ENCODE peak calls at places on chromosomes 12 and 14, in ten cellular contexts. M is NK-92 treated with Interleukin-12 subunit alpha and Interleukin-12 subunit beta, amount 100 ng/mL, for 24 hours; Q is HT1080; J is fibroblast of pulmonary artery; H is stimulated activated CD8-positive, alpha-beta memory T cell treated with anti-CD3 and anti-CD28 coated beads, Interleukin-15, amount 100 ng/mL, for 1 hour; K is AG04450; R is WTC11; Z is LoVo; L is lower leg skin; I is astrocyte of the spinal cord. T is an unnamed sample.

GRCh38 chr12:130179191-130179590 is 16.9 kb downstream of the FZD10 start:
- DNase-seq in M (no peak), Q (no peak), J (no peak), H (no peak), K (no peak), R (no peak), Z (no peak), L (no peak), I (no peak), T (no peak)

GRCh38 chr12:101743724-101744472 is 4.6 kb upstream of the SYCP3 start:
- DNase-seq in M (peak), Q (no peak), J (no peak), H (no peak), K (no peak), R (no peak), Z (no peak), L (no peak), I (no peak), T (no peak)

GRCh38 chr12:45077259-45077658 is 26.4 kb upstream of the DBX2 start:
- DNase-seq in M (no peak), Q (no peak), J (no peak), H (no peak), K (no peak), R (no peak), Z (no peak), L (no peak), I (no peak), T (no peak)

GRCh38 chr14:68548194-68549056 is 244.4 kb downstream of the ZFP36L1 start:
- DNase-seq in M (no peak), Q (no peak), J (peak), H (no peak), K (peak), R (no peak), Z (peak), L (peak), I (peak), T (peak)

GRCh38 chr12:3271146-3271545 is 194.0 kb downstream of the TSPAN9 start:
- DNase-seq in M (no peak), Q (no peak), J (no peak), H (no peak), K (no peak), R (no peak), Z (no peak), L (no peak), I (no peak), T (no peak)

GRCh38 chr14:21428930-21429329 is 27.0 kb downstream of the CHD8 start:
- DNase-seq in M (no peak), Q (no peak), J (no peak), H (no peak), K (no peak), R (no peak), Z (no peak), L (no peak), I (peak), T (no peak)

GRCh38 chr14:75537071-75537470 is 14.8 kb downstream of the BATF start:
- DNase-seq in M (no peak), Q (no peak), J (no peak), H (no peak), K (no peak), R (no peak), Z (no peak), L (no peak), I (no peak), T (no peak)

GRCh38 chr12:129762436-129762835 is 141.4 kb downstream of the TMEM132D start:
- DNase-seq in M (no peak), Q (peak), J (no peak), H (no peak), K (no peak), R (no peak), Z (no peak), L (peak), I (no peak), T (no peak)

GRCh38 chr14:90645842-90646443 is 170.3 kb downstream of the TTC7B start:
- DNase-seq in M (no peak), Q (peak), J (peak), H (no peak), K (no peak), R (peak), Z (peak), L (no peak), I (peak), T (peak)

GRCh38 chr12:111437816-111438454 is 32.2 kb downstream of the SH2B3 start:
- DNase-seq in M (no peak), Q (peak), J (peak), H (no peak), K (no peak), R (no peak), Z (no peak), L (peak), I (peak), T (peak)

GRCh38 chr12:3213171-3213570 is 136.0 kb downstream of the TSPAN9 start:
- DNase-seq in M (no peak), Q (no peak), J (no peak), H (no peak), K (no peak), R (no peak), Z (no peak), L (no peak), I (no peak), T (no peak)

GRCh38 chr14:100238419-100239199 is at the start of gene YY1:
- DNase-seq in M (peak), Q (peak), J (peak), H (peak), K (peak), R (peak), Z (peak), L (peak), I (peak), T (peak)

GRCh38 chr14:103072595-103073366 is 11.2 kb upstream of the LBHD2 start:
- DNase-seq in M (no peak), Q (no peak), J (no peak), H (no peak), K (no peak), R (no peak), Z (peak), L (no peak), I (no peak), T (no peak)

GRCh38 chr12:123427036-123427769 is 9.3 kb downstream of the RILPL2 start:
- DNase-seq in M (no peak), Q (no peak), J (no peak), H (no peak), K (no peak), R (no peak), Z (no peak), L (no peak), I (no peak), T (no peak)

GRCh38 chr14:59004012-59004411 is 184.5 kb upstream of the DAAM1 start:
- DNase-seq in M (no peak), Q (no peak), J (peak), H (no peak), K (no peak), R (no peak), Z (no peak), L (no peak), I (no peak), T (no peak)

GRCh38 chr14:77622562-77622961 is 6.1 kb upstream of the SPTLC2 start:
- DNase-seq in M (peak), Q (no peak), J (no peak), H (no peak), K (no peak), R (no peak), Z (peak), L (no peak), I (no peak), T (no peak)

GRCh38 chr12:87939182-87939581 is 90.0 kb downstream of the C12orf50 start:
- DNase-seq in M (no peak), Q (no peak), J (no peak), H (no peak), K (no peak), R (no peak), Z (no peak), L (no peak), I (no peak), T (no peak)

GRCh38 chr12:125133616-125134015 is 68.4 kb downstream of the AACS start:
- DNase-seq in M (no peak), Q (no peak), J (no peak), H (no peak), K (no peak), R (no peak), Z (no peak), L (no peak), I (no peak), T (no peak)

GRCh38 chr12:130968611-130969010 is 14.9 kb downstream of the ADGRD1 start:
- DNase-seq in M (no peak), Q (no peak), J (no peak), H (no peak), K (no peak), R (no peak), Z (no peak), L (peak), I (no peak), T (no peak)

GRCh38 chr12:575129-575502 is 88.1 kb downstream of the NINJ2 start:
- DNase-seq in M (no peak), Q (no peak), J (no peak), H (no peak), K (no peak), R (no peak), Z (no peak), L (peak), I (no peak), T (no peak)

GRCh38 chr14:85590784-85591183 is 60.8 kb downstream of the FLRT2 start:
- DNase-seq in M (no peak), Q (peak), J (peak), H (no peak), K (no peak), R (no peak), Z (no peak), L (no peak), I (no peak), T (peak)

GRCh38 chr14:72186461-72187035 is 254.3 kb downstream of the RGS6 start:
- DNase-seq in M (no peak), Q (no peak), J (no peak), H (no peak), K (no peak), R (no peak), Z (no peak), L (no peak), I (no peak), T (peak)

GRCh38 chr12:6195665-6196535 is 4.3 kb upstream of the CD9 start:
- DNase-seq in M (peak), Q (peak), J (peak), H (peak), K (peak), R (peak), Z (peak), L (peak), I (peak), T (peak)

GRCh38 chr12:91854725-91855124 is 290.9 kb downstream of the BTG1 start:
- DNase-seq in M (no peak), Q (no peak), J (peak), H (no peak), K (no peak), R (no peak), Z (no peak), L (no peak), I (peak), T (peak)

GRCh38 chr12:100266163-100266801 is 597 bp downstream of the DEPDC4 start:
- DNase-seq in M (no peak), Q (no peak), J (no peak), H (no peak), K (no peak), R (no peak), Z (no peak), L (no peak), I (no peak), T (no peak)

GRCh38 chr14:44151120-44151519 is 356.0 kb downstream of the FSCB start:
- DNase-seq in M (no peak), Q (no peak), J (no peak), H (no peak), K (no peak), R (no peak), Z (no peak), L (no peak), I (no peak), T (no peak)

GRCh38 chr14:88379706-88380343 is 5.6 kb upstream of the SPATA7 start:
- DNase-seq in M (no peak), Q (no peak), J (no peak), H (no peak), K (no peak), R (no peak), Z (no peak), L (no peak), I (no peak), T (no peak)

GRCh38 chr14:60965402-60965801 is 15.5 kb downstream of the TRMT5 start:
- DNase-seq in M (no peak), Q (peak), J (peak), H (no peak), K (peak), R (no peak), Z (no peak), L (no peak), I (peak), T (peak)

GRCh38 chr12:98606367-98606985 is 13.0 kb downstream of the SLC25A3 start:
- DNase-seq in M (no peak), Q (no peak), J (no peak), H (no peak), K (no peak), R (no peak), Z (no peak), L (no peak), I (no peak), T (no peak)

GRCh38 chr12:27808831-27809230 is 28.8 kb upstream of the MANSC4 start:
- DNase-seq in M (no peak), Q (no peak), J (no peak), H (no peak), K (no peak), R (no peak), Z (no peak), L (no peak), I (no peak), T (no peak)

GRCh38 chr14:101733211-101733610 is 28.3 kb upstream of the PPP2R5C start:
- DNase-seq in M (no peak), Q (peak), J (peak), H (no peak), K (no peak), R (no peak), Z (peak), L (no peak), I (peak), T (peak)

GRCh38 chr14:100660498-100661339 is 66.0 kb upstream of the DLK1 start:
- DNase-seq in M (no peak), Q (no peak), J (no peak), H (no peak), K (no peak), R (no peak), Z (no peak), L (no peak), I (no peak), T (no peak)

GRCh38 chr14:88556581-88556980 is 1.8 kb upstream of the PTPN21 start:
- DNase-seq in M (no peak), Q (no peak), J (no peak), H (no peak), K (no peak), R (no peak), Z (no peak), L (no peak), I (no peak), T (peak)

GRCh38 chr14:69432364-69432763 is 33.9 kb downstream of the SLC39A9 start:
- DNase-seq in M (no peak), Q (no peak), J (no peak), H (no peak), K (no peak), R (no peak), Z (no peak), L (no peak), I (no peak), T (peak)

GRCh38 chr12:117158096-117158495 is 32.2 kb downstream of the FBXO21 start:
- DNase-seq in M (no peak), Q (no peak), J (no peak), H (no peak), K (no peak), R (no peak), Z (no peak), L (peak), I (no peak), T (no peak)

GRCh38 chr14:49294736-49295135 is 291.4 kb downstream of the RPS29 start:
- DNase-seq in M (no peak), Q (no peak), J (no peak), H (no peak), K (no peak), R (no peak), Z (no peak), L (no peak), I (no peak), T (no peak)

GRCh38 chr14:52434955-52435354 is 117.3 kb downstream of the TXNDC16 start:
- DNase-seq in M (no peak), Q (no peak), J (no peak), H (no peak), K (no peak), R (no peak), Z (no peak), L (no peak), I (no peak), T (no peak)